ENCODE peak calls at places on chromosomes 16 and 17, in nine cellular contexts. Z, R, P, L, V, B, A, G and N are unnamed samples.

GRCh38 chr17:41967921-41968578 is 1.5 kb downstream of the CNP start:
- DNase-seq in Z (no peak), R (no peak), P (no peak), L (no peak), V (no peak), B (no peak), A (no peak), G (peak), N (no peak)

GRCh38 chr17:29162909-29163341 is 17.3 kb downstream of the MYO18A start:
- DNase-seq in Z (no peak), R (no peak), P (no peak), L (no peak), V (no peak), B (no peak), A (no peak), G (no peak), N (no peak)

GRCh38 chr16:47779201-47780016 is 318.3 kb downstream of the PHKB start:
- DNase-seq in Z (no peak), R (peak), P (no peak), L (peak), V (peak), B (no peak), A (no peak), G (no peak), N (no peak)

GRCh38 chr16:84508502-84508901 is 4.0 kb upstream of the MEAK7 start:
- DNase-seq in Z (no peak), R (no peak), P (no peak), L (no peak), V (no peak), B (no peak), A (no peak), G (no peak), N (no peak)

GRCh38 chr16:2341456-2342447 is 1.2 kb upstream of the ABCA3 start:
- DNase-seq in Z (peak), R (no peak), P (no peak), L (peak), V (no peak), B (no peak), A (no peak), G (peak), N (no peak)

GRCh38 chr17:38591759-38592241 is 14.0 kb downstream of the SRCIN1 start:
- DNase-seq in Z (no peak), R (no peak), P (no peak), L (no peak), V (peak), B (no peak), A (no peak), G (no peak), N (no peak)

GRCh38 chr16:30561212-30561816 is 3.1 kb upstream of the ZNF764 start:
- DNase-seq in Z (peak), R (no peak), P (no peak), L (peak), V (no peak), B (no peak), A (peak), G (peak), N (no peak)

GRCh38 chr17:14776791-14777190 is 475.9 kb downstream of the HS3ST3B1 start:
- DNase-seq in Z (no peak), R (no peak), P (no peak), L (no peak), V (peak), B (no peak), A (no peak), G (no peak), N (no peak)

GRCh38 chr16:68131813-68132706 is 46.9 kb downstream of the NFATC3 start:
- DNase-seq in Z (no peak), R (no peak), P (no peak), L (no peak), V (no peak), B (no peak), A (no peak), G (no peak), N (no peak)

GRCh38 chr16:51156836-51157235 is 5.8 kb upstream of the SALL1 start:
- DNase-seq in Z (no peak), R (no peak), P (no peak), L (no peak), V (no peak), B (no peak), A (no peak), G (no peak), N (no peak)

GRCh38 chr16:84633622-84634021 is 14.7 kb upstream of the KLHL36 start:
- DNase-seq in Z (peak), R (no peak), P (no peak), L (no peak), V (peak), B (peak), A (no peak), G (peak), N (no peak)

GRCh38 chr17:74677558-74678466 is 34.9 kb downstream of the CD300LF start:
- DNase-seq in Z (no peak), R (no peak), P (no peak), L (no peak), V (no peak), B (peak), A (no peak), G (no peak), N (peak)

GRCh38 chr16:2038359-2039285 is 9.0 kb downstream of the NTHL1 start:
- DNase-seq in Z (peak), R (no peak), P (no peak), L (no peak), V (no peak), B (no peak), A (peak), G (peak), N (no peak)

GRCh38 chr16:89565256-89565505 is 4.7 kb downstream of the RPL13 start:
- DNase-seq in Z (no peak), R (no peak), P (no peak), L (no peak), V (no peak), B (no peak), A (peak), G (no peak), N (no peak)

GRCh38 chr17:43169561-43170139 is 1.4 kb upstream of the NBR1 start:
- DNase-seq in Z (peak), R (no peak), P (peak), L (peak), V (no peak), B (peak), A (peak), G (peak), N (no peak)

GRCh38 chr17:1882836-1883235 is 53.0 kb downstream of the RPA1 start:
- DNase-seq in Z (no peak), R (no peak), P (no peak), L (peak), V (peak), B (no peak), A (peak), G (no peak), N (peak)

GRCh38 chr17:74758846-74759163 is 10.4 kb downstream of the NHERF1 start:
- DNase-seq in Z (no peak), R (no peak), P (peak), L (no peak), V (no peak), B (no peak), A (no peak), G (no peak), N (no peak)

GRCh38 chr17:8628609-8629169 is 1.8 kb downstream of the MYH10 start:
- DNase-seq in Z (no peak), R (no peak), P (no peak), L (no peak), V (no peak), B (no peak), A (no peak), G (no peak), N (no peak)

GRCh38 chr17:11404431-11404830 is 163.4 kb downstream of the SHISA6 start:
- DNase-seq in Z (no peak), R (no peak), P (no peak), L (no peak), V (no peak), B (no peak), A (peak), G (no peak), N (no peak)

GRCh38 chr17:18004345-18004744 is 31.7 kb downstream of the DRC3 start:
- DNase-seq in Z (no peak), R (no peak), P (no peak), L (no peak), V (no peak), B (no peak), A (no peak), G (no peak), N (no peak)

GRCh38 chr17:57874434-57875108 is 24.7 kb upstream of the MRPS23 start:
- DNase-seq in Z (peak), R (no peak), P (no peak), L (peak), V (peak), B (peak), A (peak), G (peak), N (peak)

GRCh38 chr17:7613769-7614421 is 802 bp downstream of the FXR2 start:
- DNase-seq in Z (no peak), R (no peak), P (no peak), L (no peak), V (peak), B (no peak), A (no peak), G (no peak), N (no peak)

GRCh38 chr16:72299684-72300243 is 127.8 kb upstream of the PMFBP1 start:
- DNase-seq in Z (no peak), R (no peak), P (no peak), L (no peak), V (no peak), B (no peak), A (no peak), G (no peak), N (no peak)

GRCh38 chr16:57039148-57039812 is 49.9 kb downstream of the NLRC5 start:
- DNase-seq in Z (no peak), R (peak), P (no peak), L (no peak), V (peak), B (no peak), A (no peak), G (no peak), N (no peak)

GRCh38 chr16:54290203-54291106 is 3.9 kb upstream of the IRX3 start:
- DNase-seq in Z (no peak), R (no peak), P (no peak), L (no peak), V (no peak), B (no peak), A (no peak), G (no peak), N (no peak)

GRCh38 chr16:22721497-22722100 is 92.4 kb upstream of the HS3ST2 start:
- DNase-seq in Z (no peak), R (no peak), P (no peak), L (no peak), V (no peak), B (no peak), A (no peak), G (no peak), N (peak)

GRCh38 chr17:49063652-49064051 is 66.5 kb downstream of the IGF2BP1 start:
- DNase-seq in Z (no peak), R (no peak), P (peak), L (no peak), V (no peak), B (no peak), A (no peak), G (no peak), N (no peak)

GRCh38 chr16:25253322-25253721 is 4.3 kb downstream of the ZKSCAN2 start:
- DNase-seq in Z (no peak), R (no peak), P (no peak), L (no peak), V (no peak), B (no peak), A (no peak), G (no peak), N (no peak)

GRCh38 chr16:59558679-59559078 is 824.6 kb upstream of the GOT2 start:
- DNase-seq in Z (no peak), R (no peak), P (no peak), L (no peak), V (no peak), B (no peak), A (no peak), G (no peak), N (no peak)

GRCh38 chr17:78933025-78933958 is 8.1 kb upstream of the TIMP2 start:
- DNase-seq in Z (peak), R (peak), P (no peak), L (peak), V (peak), B (peak), A (peak), G (peak), N (peak)

GRCh38 chr16:3101018-3101840 is 2.1 kb upstream of the ZSCAN10 start:
- DNase-seq in Z (no peak), R (no peak), P (no peak), L (no peak), V (no peak), B (no peak), A (peak), G (no peak), N (no peak)

GRCh38 chr17:15446036-15446435 is 21.4 kb downstream of the CDRT4 start:
- DNase-seq in Z (no peak), R (no peak), P (no peak), L (no peak), V (no peak), B (no peak), A (no peak), G (no peak), N (no peak)

GRCh38 chr17:79400989-79401703 is 209.7 kb downstream of the RBFOX3 start:
- DNase-seq in Z (peak), R (no peak), P (peak), L (peak), V (peak), B (no peak), A (peak), G (peak), N (peak)

GRCh38 chr17:8016632-8017424 is 14.4 kb downstream of the GUCY2D start:
- DNase-seq in Z (no peak), R (no peak), P (peak), L (peak), V (peak), B (peak), A (peak), G (no peak), N (no peak)

GRCh38 chr17:7111784-7112526 is 2.7 kb downstream of the ASGR2 start:
- DNase-seq in Z (no peak), R (no peak), P (no peak), L (no peak), V (no peak), B (no peak), A (no peak), G (no peak), N (no peak)

GRCh38 chr16:22109258-22109898 is 17.0 kb downstream of the VWA3A start:
- DNase-seq in Z (no peak), R (no peak), P (no peak), L (no peak), V (no peak), B (no peak), A (no peak), G (no peak), N (no peak)

GRCh38 chr16:24509536-24509935 is 29.8 kb upstream of the RBBP6 start:
- DNase-seq in Z (no peak), R (no peak), P (no peak), L (no peak), V (no peak), B (no peak), A (no peak), G (no peak), N (no peak)

GRCh38 chr17:10702574-10702973 is 5.2 kb downstream of the ADPRM start:
- DNase-seq in Z (no peak), R (no peak), P (no peak), L (no peak), V (peak), B (no peak), A (no peak), G (no peak), N (peak)

GRCh38 chr16:28093383-28093725 is 29.8 kb upstream of the GSG1L start:
- DNase-seq in Z (no peak), R (no peak), P (no peak), L (no peak), V (no peak), B (no peak), A (no peak), G (no peak), N (no peak)

GRCh38 chr16:58339452-58339938 is 44.7 kb upstream of the PRSS54 start:
- DNase-seq in Z (no peak), R (no peak), P (no peak), L (no peak), V (no peak), B (no peak), A (no peak), G (no peak), N (no peak)
- TF ChIP-seq CTCF in Z (no peak), R (no peak), P (no peak), L (peak), V (peak), B (no peak), A (no peak), G (no peak), N (peak)

GRCh38 chr16:12081048-12081404 is 104.5 kb downstream of the SNX29 start:
- DNase-seq in Z (no peak), R (no peak), P (no peak), L (no peak), V (no peak), B (no peak), A (no peak), G (no peak), N (no peak)
- H3K4me3 ChIP-seq in Z (no peak), R (no peak), P (no peak), L (no peak), V (no peak), B (no peak), A (no peak), G (no peak), N (no peak)

GRCh38 chr17:40293363-40293762 is 5.7 kb downstream of the CDC6 start:
- DNase-seq in Z (no peak), R (no peak), P (no peak), L (no peak), V (no peak), B (peak), A (no peak), G (peak), N (no peak)

GRCh38 chr17:40287494-40288369 is at the start of gene CDC6:
- DNase-seq in Z (peak), R (peak), P (peak), L (peak), V (peak), B (peak), A (peak), G (peak), N (peak)

GRCh38 chr17:40287159-40287493 is 553 bp upstream of the CDC6 start:
- DNase-seq in Z (no peak), R (no peak), P (no peak), L (no peak), V (no peak), B (no peak), A (no peak), G (no peak), N (no peak)

GRCh38 chr17:40291311-40291710 is 3.6 kb downstream of the CDC6 start:
- DNase-seq in Z (no peak), R (no peak), P (no peak), L (no peak), V (no peak), B (peak), A (no peak), G (no peak), N (no peak)

DNA sequence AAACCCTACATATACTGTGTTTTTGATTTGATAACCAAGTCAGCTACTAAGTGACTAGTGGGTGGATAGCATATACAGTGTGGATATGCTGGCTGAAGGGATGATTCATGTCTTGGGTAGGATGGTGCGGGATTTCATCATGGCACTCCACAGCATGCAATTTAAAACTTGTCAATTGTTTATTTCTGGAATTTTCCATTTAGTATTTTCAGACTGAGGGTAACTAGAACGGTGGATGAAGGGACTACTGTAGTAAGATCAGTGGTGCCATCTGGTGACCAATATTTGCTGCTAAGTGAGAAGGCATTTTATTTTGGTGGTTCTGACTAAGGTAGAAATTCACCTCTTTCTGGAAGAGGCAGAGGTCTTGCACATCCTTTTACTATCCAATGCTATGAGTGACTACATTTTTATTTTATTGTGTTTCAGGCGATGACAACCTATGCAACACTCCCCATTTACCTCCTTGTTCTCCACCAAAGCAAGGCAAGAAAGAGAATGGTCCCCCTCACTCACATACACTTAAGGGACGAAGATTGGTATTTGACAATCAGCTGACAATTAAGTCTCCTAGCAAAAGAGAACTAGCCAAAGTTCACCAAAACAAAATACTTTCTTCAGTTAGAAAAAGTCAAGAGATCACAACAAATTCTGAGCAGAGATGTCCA is 3.1 kb downstream of the CDC6 start:
- DNase-seq in Z (no peak), R (no peak), P (peak), L (peak), V (peak), B (peak), A (peak), G (no peak), N (no peak)
- TF ChIP-seq CTCF in Z (peak), R (peak), P (no peak), L (peak), V (peak), B (peak), A (peak), G (peak), N (peak)

GRCh38 chr17:77315551-77316190 is 174.9 kb downstream of the SEC14L1 start:
- DNase-seq in Z (no peak), R (no peak), P (no peak), L (no peak), V (no peak), B (no peak), A (no peak), G (no peak), N (no peak)
- H3K4me3 ChIP-seq in Z (no peak), R (no peak), P (no peak), L (no peak), V (no peak), B (no peak), A (no peak), G (no peak), N (no peak)

GRCh38 chr16:10314811-10315210 is 71.0 kb upstream of the ATF7IP2 start:
- DNase-seq in Z (no peak), R (no peak), P (no peak), L (no peak), V (peak), B (no peak), A (no peak), G (no peak), N (no peak)
- TF ChIP-seq CTCF in Z (peak), R (peak), P (no peak), L (peak), V (no peak), B (no peak), A (no peak), G (no peak), N (no peak)